ENCODE peak calls at places on chromosome 6, in six cellular contexts. B is RPMI8226; L is Ammon's horn; X is keratinocyte; A is CD8-positive, alpha-beta memory T cell; M is hepatic stellate cell. O is an unnamed sample.

GRCh38 chr6:138647006-138647405 is 126.6 kb upstream of the CCDC28A start:
- DNase-seq in B (no peak), L (peak), X (no peak), A (no peak), M (no peak), O (peak)

GRCh38 chr6:107116328-107116892 is 1.1 kb upstream of the BEND3 start:
- DNase-seq in B (peak), L (no peak), X (no peak), A (peak), M (no peak), O (peak)

GRCh38 chr6:45714795-45715507 is 300.7 kb downstream of the CLIC5 start:
- DNase-seq in B (peak), L (peak), X (no peak), A (peak), M (peak), O (peak)

GRCh38 chr6:159279790-159280277 is 110.6 kb downstream of the FNDC1 start:
- DNase-seq in B (peak), L (no peak), X (peak), A (no peak), M (no peak), O (no peak)

GRCh38 chr6:146871613-146872465 is 273.1 kb downstream of the ADGB start:
- DNase-seq in B (no peak), L (no peak), X (no peak), A (no peak), M (no peak), O (no peak)

GRCh38 chr6:90934081-90934480 is 347.2 kb upstream of the MAP3K7 start:
- DNase-seq in B (no peak), L (no peak), X (no peak), A (no peak), M (no peak), O (no peak)

GRCh38 chr6:4349323-4349722 is 213.9 kb upstream of the ECI2 start:
- DNase-seq in B (no peak), L (no peak), X (no peak), A (no peak), M (no peak), O (no peak)

GRCh38 chr6:134065706-134066105 is 13.3 kb upstream of the SLC2A12 start:
- DNase-seq in B (peak), L (no peak), X (no peak), A (peak), M (no peak), O (peak)

GRCh38 chr6:52574709-52575489 is 2.0 kb downstream of the TRAM2 start:
- DNase-seq in B (peak), L (no peak), X (no peak), A (peak), M (peak), O (peak)

GRCh38 chr6:169887529-169888140 is 136.2 kb downstream of the ERMARD start:
- DNase-seq in B (no peak), L (no peak), X (peak), A (no peak), M (no peak), O (no peak)

GRCh38 chr6:154893927-154894326 is 101.2 kb upstream of the TIAM2 start:
- DNase-seq in B (no peak), L (no peak), X (no peak), A (no peak), M (peak), O (no peak)

GRCh38 chr6:2918936-2919335 is 15.8 kb upstream of the SERPINB9 start:
- DNase-seq in B (no peak), L (no peak), X (no peak), A (no peak), M (no peak), O (no peak)

GRCh38 chr6:134132494-134133141 is 80.2 kb upstream of the SLC2A12 start:
- DNase-seq in B (peak), L (no peak), X (no peak), A (no peak), M (no peak), O (no peak)

GRCh38 chr6:74199146-74199680 is 503.2 kb downstream of the CD109 start:
- DNase-seq in B (no peak), L (no peak), X (no peak), A (no peak), M (no peak), O (no peak)

GRCh38 chr6:117272886-117273285 is 7.5 kb downstream of the VGLL2 start:
- DNase-seq in B (peak), L (no peak), X (no peak), A (no peak), M (no peak), O (no peak)

GRCh38 chr6:14765106-14765505 is 480.8 kb upstream of the JARID2 start:
- DNase-seq in B (no peak), L (no peak), X (no peak), A (no peak), M (no peak), O (no peak)

GRCh38 chr6:14951704-14952103 is 294.2 kb upstream of the JARID2 start:
- DNase-seq in B (no peak), L (no peak), X (no peak), A (no peak), M (no peak), O (no peak)

GRCh38 chr6:24524801-24525200 is 30.0 kb downstream of the ALDH5A1 start:
- DNase-seq in B (peak), L (peak), X (no peak), A (peak), M (peak), O (peak)

GRCh38 chr6:142697912-142698311 is 247.1 kb downstream of the HIVEP2 start:
- DNase-seq in B (no peak), L (no peak), X (no peak), A (no peak), M (no peak), O (peak)

GRCh38 chr6:156250593-156250992 is 526.6 kb upstream of the ARID1B start:
- DNase-seq in B (no peak), L (no peak), X (no peak), A (no peak), M (no peak), O (no peak)

GRCh38 chr6:150152891-150153876 is 10.3 kb downstream of the PPP1R14C start:
- DNase-seq in B (no peak), L (no peak), X (peak), A (no peak), M (no peak), O (no peak)

GRCh38 chr6:105191351-105191750 is 11.5 kb upstream of the POPDC3 start:
- DNase-seq in B (no peak), L (no peak), X (no peak), A (no peak), M (no peak), O (no peak)

GRCh38 chr6:90350689-90351554 is 54.3 kb upstream of the BACH2 start:
- DNase-seq in B (peak), L (peak), X (no peak), A (peak), M (no peak), O (no peak)

GRCh38 chr6:158655569-158656450 is 6.0 kb downstream of the SYTL3 start:
- DNase-seq in B (no peak), L (no peak), X (no peak), A (no peak), M (no peak), O (no peak)

GRCh38 chr6:157631388-157631787 is 191.7 kb upstream of the SNX9 start:
- DNase-seq in B (no peak), L (no peak), X (no peak), A (no peak), M (no peak), O (no peak)

GRCh38 chr6:4905858-4906257 is 98.0 kb downstream of the RPP40 start:
- DNase-seq in B (no peak), L (no peak), X (no peak), A (no peak), M (no peak), O (no peak)

GRCh38 chr6:6724319-6725119 is 136.0 kb downstream of the LY86 start:
- DNase-seq in B (peak), L (peak), X (no peak), A (peak), M (peak), O (peak)

GRCh38 chr6:144315226-144315980 is 30.3 kb downstream of the UTRN start:
- DNase-seq in B (no peak), L (peak), X (no peak), A (no peak), M (no peak), O (peak)

GRCh38 chr6:31546962-31547726 is at the start of gene NFKBIL1:
- DNase-seq in B (peak), L (peak), X (peak), A (peak), M (peak), O (peak)

GRCh38 chr6:160895562-160895961 is 96.0 kb upstream of the MAP3K4 start:
- DNase-seq in B (no peak), L (no peak), X (peak), A (no peak), M (no peak), O (no peak)

GRCh38 chr6:140344149-140344913 is 969.9 kb upstream of the CITED2 start:
- DNase-seq in B (no peak), L (no peak), X (no peak), A (no peak), M (peak), O (peak)

GRCh38 chr6:3013486-3013885 is 13.8 kb downstream of the NQO2 start:
- DNase-seq in B (no peak), L (no peak), X (peak), A (no peak), M (no peak), O (peak)